ENCODE peak calls at places on chromosome 13, in four cellular contexts. F is lower lobe of right lung, D is nephron progenitor cell, H is colonic mucosa. R is an unnamed sample.

GRCh38 chr13:37656247-37656940 is 57.8 kb upstream of the POSTN start:
- DNase-seq in H (no peak), F (no peak), D (no peak), R (no peak)

GRCh38 chr13:109712187-109712601 is 74.2 kb downstream of the IRS2 start:
- DNase-seq in F (no peak), H (no peak), D (no peak), R (no peak)

GRCh38 chr13:109408596-109409382 is 377.6 kb downstream of the IRS2 start:
- DNase-seq in F (no peak), H (no peak), D (no peak), R (no peak)

GRCh38 chr13:39417131-39417530 is 185.9 kb downstream of the LHFPL6 start:
- DNase-seq in H (no peak), D (peak; percentile 28), F (no peak), R (no peak)

GRCh38 chr13:107545946-107546502 is 669.3 kb downstream of the LIG4 start:
- DNase-seq in F (no peak), D (no peak), H (no peak), R (no peak)

GRCh38 chr13:99871249-99871898 is 100.2 kb downstream of the ZIC5 start:
- DNase-seq in D (no peak), F (no peak), H (no peak), R (no peak)

GRCh38 chr13:52428295-52428694 is 22.1 kb downstream of the VPS36 start:
- DNase-seq in F (no peak), H (no peak), D (no peak), R (no peak)

GRCh38 chr13:99062593-99062992 is 84.7 kb upstream of the DOCK9 start:
- DNase-seq in D (no peak), F (no peak), H (no peak), R (no peak)

GRCh38 chr13:97189943-97190342 is 32.2 kb upstream of the MBNL2 start:
- DNase-seq in D (no peak), F (no peak), H (no peak), R (peak; percentile 15)

DNA sequence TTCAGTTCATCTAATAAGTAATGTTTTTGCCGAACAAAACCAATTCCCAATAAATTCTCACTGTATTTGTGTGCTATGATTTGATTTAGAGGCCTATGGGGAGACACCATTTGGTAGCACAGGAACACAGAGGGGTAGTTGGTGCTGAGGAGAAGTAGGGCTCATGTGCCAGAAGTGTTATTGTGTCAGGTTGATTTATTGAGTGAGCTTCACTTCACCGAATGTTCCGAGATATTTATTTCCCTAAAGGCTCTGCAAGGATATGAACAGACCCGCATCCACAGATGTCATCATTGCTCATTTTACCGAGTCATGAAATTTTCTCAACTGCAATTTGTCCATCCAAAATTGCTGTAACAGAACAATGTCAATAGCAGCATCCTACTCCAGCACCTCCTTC is 69.5 kb downstream of the DACH1 start:
- DNase-seq in F (no peak), H (no peak), D (peak; percentile 13), R (no peak)
- TF ChIP-seq CTCF in F (no peak), H (no peak), D (no peak), R (no peak)

GRCh38 chr13:112391747-112392146 is 15.6 kb downstream of the SPACA7 start:
- DNase-seq in F (no peak), D (no peak), H (no peak), R (no peak)

GRCh38 chr13:112397108-112397507 is 21.0 kb downstream of the SPACA7 start:
- DNase-seq in D (no peak), H (no peak), F (no peak), R (no peak)

GRCh38 chr13:112392719-112393118 is 16.6 kb downstream of the SPACA7 start:
- DNase-seq in D (no peak), H (no peak), F (no peak), R (no peak)
- TF ChIP-seq CTCF in D (no peak), H (no peak), F (no peak), R (no peak)

DNA sequence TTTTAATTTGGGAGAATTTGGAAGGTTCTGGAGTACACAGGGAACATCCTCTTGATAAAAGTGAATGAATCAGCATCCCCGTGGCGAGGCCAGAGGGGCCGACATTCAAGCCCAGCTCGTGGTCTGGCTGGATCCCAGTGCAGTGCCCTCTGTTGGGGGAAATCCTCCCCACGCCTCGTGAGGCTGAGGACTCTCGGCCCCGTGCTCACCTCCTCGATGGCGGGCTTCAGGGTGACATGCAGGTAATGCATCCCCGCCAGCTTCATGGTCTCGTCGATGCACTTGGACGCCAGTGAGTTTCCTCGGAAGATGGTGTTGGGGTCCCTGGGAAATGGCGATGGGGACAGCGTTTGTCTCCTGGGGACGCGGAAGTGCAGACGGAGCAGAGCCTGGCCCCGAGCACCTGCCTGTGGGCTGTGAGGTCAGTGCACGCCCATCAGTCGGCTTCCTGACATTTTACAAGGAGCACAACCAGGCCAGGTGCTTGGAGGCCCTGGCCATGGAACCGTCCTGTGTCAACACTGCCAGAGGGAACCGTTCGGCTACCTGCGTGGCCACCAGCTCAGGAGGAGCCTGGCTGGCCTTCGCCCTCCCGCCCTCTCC is 43.3 kb upstream of the C13orf46 start:
- DNase-seq in F (no peak), D (no peak), H (no peak), R (no peak)
- TF ChIP-seq CTCF in F (no peak), D (peak; percentile 10), H (no peak), R (no peak)

GRCh38 chr13:71674776-71675352 is 192.1 kb downstream of the DACH1 start:
- DNase-seq in H (no peak), D (no peak), F (no peak), R (no peak)
- TF ChIP-seq CTCF in H (no peak), D (no peak), F (no peak), R (no peak)

GRCh38 chr13:50376895-50377575 is 361.8 kb downstream of the KCNRG start:
- DNase-seq in D (no peak), F (no peak), H (no peak), R (no peak)
- TF ChIP-seq CTCF in D (no peak), F (no peak), H (no peak), R (no peak)

DNA sequence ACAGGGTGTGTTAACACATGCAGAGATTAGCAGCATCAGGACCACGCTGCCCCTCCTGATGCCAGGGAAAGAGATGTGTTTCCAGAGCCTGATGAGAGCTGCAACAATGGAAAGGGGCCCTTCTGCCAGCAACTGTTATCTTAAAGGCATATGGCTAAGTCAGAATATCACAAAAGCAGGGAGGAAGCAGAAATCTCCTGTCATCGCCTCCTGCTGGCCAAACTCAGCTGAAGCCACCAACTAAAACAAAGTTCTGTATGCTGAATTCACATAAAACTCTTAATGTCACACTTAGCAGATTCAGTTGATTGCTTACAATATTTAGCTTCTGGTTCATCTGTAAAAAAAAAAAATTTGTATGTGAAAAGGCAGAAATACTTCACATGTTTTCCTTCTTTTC is 178.2 kb downstream of the GPC5 start:
- DNase-seq in H (peak; percentile 19), F (no peak), D (peak; percentile 4), R (no peak)
- TF ChIP-seq CTCF in H (peak; percentile 19), F (no peak), D (peak; percentile 41), R (no peak)

GRCh38 chr13:26629260-26629659 is 71.8 kb downstream of the WASF3 start:
- DNase-seq in D (no peak), F (no peak), H (no peak), R (no peak)
- TF ChIP-seq CTCF in D (no peak), F (no peak), H (no peak), R (no peak)

GRCh38 chr13:50969691-50970090 is 60.1 kb downstream of the RNASEH2B start:
- DNase-seq in D (peak; percentile 18), H (no peak), F (no peak), R (no peak)
- TF ChIP-seq CTCF in D (no peak), H (no peak), F (no peak), R (no peak)